ENCODE peak calls at places on chromosomes 7 and 10, in four cellular contexts. O is endothelial cell of umbilical vein, Q is A549, C is fibroblast of lung. E is an unnamed sample.

GRCh38 chr7:27661776-27662489 is 750 bp downstream of the HIBADH start:
- DNase-seq in C (peak; percentile 28), Q (peak; percentile 45), O (no peak), E (no peak)

GRCh38 chr7:50864694-50865093 is 82.0 kb upstream of the GRB10 start:
- DNase-seq in Q (no peak), C (no peak), O (no peak), E (peak; percentile 20)

GRCh38 chr10:23081156-23081833 is 14.1 kb upstream of the MSRB2 start:
- DNase-seq in C (peak; percentile 53), O (no peak), Q (no peak), E (no peak)

GRCh38 chr7:157651366-157652160 is 314.8 kb downstream of the DNAJB6 start:
- DNase-seq in Q (no peak), O (no peak), C (no peak), E (no peak)

GRCh38 chr7:121298831-121299239 is 30.0 kb upstream of the WNT16 start:
- DNase-seq in O (no peak), C (no peak), Q (no peak), E (no peak)

GRCh38 chr7:150945171-150945852 is 32.8 kb downstream of the KCNH2 start:
- DNase-seq in O (no peak), Q (no peak), C (no peak), E (no peak)

GRCh38 chr7:75737856-75738603 is 711 bp downstream of the HIP1 start:
- DNase-seq in O (no peak), Q (no peak), C (no peak), E (peak; percentile 29)

GRCh38 chr7:157874870-157875229 is 538.0 kb downstream of the DNAJB6 start:
- DNase-seq in C (no peak), Q (no peak), O (no peak), E (no peak)

GRCh38 chr7:44964384-44964830 is 14.4 kb downstream of the MYO1G start:
- DNase-seq in C (no peak), Q (peak; percentile 36), O (peak; percentile 11), E (peak; percentile 57)

GRCh38 chr7:34145603-34146002 is 240.3 kb downstream of the BMPER start:
- DNase-seq in C (no peak), Q (no peak), O (no peak), E (no peak)

GRCh38 chr7:30755384-30756154 is 3.6 kb downstream of the INMT start:
- DNase-seq in Q (no peak), C (peak; percentile 65), O (no peak), E (no peak)

GRCh38 chr10:49752584-49752983 is 9.5 kb downstream of the OGDHL start:
- DNase-seq in C (no peak), Q (no peak), O (no peak), E (no peak)

GRCh38 chr7:107170051-107170661 is 1.4 kb downstream of the HBP1 start:
- DNase-seq in O (no peak), C (no peak), Q (no peak), E (no peak)

GRCh38 chr10:99520804-99521473 is 11.8 kb upstream of the NKX2-3 start:
- DNase-seq in O (no peak), Q (no peak), C (no peak), E (no peak)

GRCh38 chr10:69803809-69804208 is 2.1 kb downstream of the COL13A1 start:
- DNase-seq in C (peak; percentile 18), O (no peak), Q (no peak), E (no peak)

GRCh38 chr7:92527300-92528187 is 776 bp downstream of the PEX1 start:
- DNase-seq in Q (peak; percentile 65), O (peak; percentile 72), C (peak; percentile 62), E (peak; percentile 65)

GRCh38 chr10:129274928-129275474 is 192.0 kb upstream of the MGMT start:
- DNase-seq in O (no peak), C (no peak), Q (no peak), E (peak; percentile 79)

GRCh38 chr10:133158756-133159610 is 1.0 kb upstream of the KNDC1 start:
- DNase-seq in Q (peak; percentile 50), O (no peak), C (no peak), E (peak; percentile 33)

GRCh38 chr10:33376976-33377657 is 42.6 kb upstream of the NRP1 start:
- DNase-seq in Q (peak; percentile 5), C (peak; percentile 81), O (peak; percentile 50), E (no peak)

DNA sequence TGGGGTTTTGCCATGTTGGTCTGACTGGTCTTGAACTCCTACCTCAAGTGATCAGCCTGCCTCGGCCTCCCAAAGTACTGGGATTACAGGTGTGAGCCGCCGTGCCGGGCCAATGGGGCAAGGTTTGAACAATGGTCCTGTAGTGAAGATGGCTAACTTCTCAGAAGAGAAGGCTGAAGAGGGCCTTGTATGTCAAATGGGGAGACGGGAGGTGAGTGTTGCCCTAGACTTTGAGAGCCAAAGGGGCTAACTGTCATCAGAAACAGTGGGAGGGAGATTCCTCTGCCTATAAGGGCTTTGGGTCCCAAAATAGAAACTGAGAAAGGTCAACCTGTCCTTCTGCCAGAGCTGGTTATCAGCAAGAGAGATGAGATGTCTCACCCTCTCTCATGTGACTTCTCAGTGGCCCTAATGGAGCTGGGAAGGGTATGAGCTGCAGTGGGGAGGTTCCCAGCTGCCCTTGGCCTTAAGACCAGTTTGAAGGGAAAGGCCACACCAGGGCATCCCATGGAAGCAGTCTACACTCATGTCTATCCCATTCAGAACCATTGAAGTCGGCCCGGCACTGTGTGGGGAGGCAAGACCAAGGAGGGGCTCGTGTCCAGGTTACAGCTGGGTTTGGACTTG is 1.3 kb upstream of the SAMD8 start:
- DNase-seq in C (no peak), Q (no peak), O (no peak), E (no peak)
- H3K4me3 ChIP-seq in C (no peak overlapping the region), Q (no peak overlapping the region), O (no peak overlapping the region), E (no peak overlapping the region)

DNA sequence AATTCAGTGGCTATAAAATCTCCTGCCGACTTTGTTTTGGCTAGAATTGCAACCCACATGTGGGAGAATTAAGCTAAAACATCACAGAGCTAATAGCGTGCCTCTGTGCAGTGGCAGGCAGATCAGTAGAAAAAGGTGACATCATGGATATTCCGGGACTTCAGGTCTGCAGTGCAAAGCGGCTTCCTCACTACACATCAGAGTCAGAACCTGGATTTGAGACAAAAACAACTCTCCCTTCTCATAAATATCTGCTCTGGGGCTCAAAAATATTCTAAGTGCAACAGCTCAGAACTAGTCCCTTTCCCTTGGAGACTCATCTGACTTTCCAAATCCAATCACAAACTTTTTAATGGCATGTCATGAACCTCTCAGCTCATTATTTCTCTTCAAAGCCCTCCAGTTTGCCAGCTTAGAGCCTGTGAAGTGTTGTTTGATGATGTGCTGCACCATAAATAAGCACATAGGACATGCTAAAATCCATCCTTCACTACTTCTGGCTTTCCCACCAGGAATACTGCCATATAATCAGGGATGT is 337.1 kb downstream of the RNLS start:
- DNase-seq in Q (no peak), C (peak; percentile 61), O (peak; percentile 24), E (no peak)
- H3K4me2 ChIP-seq in Q (no peak overlapping the region), C (peak overlapping the region; percentile 53), O (no peak overlapping the region), E (no peak overlapping the region)

GRCh38 chr7:74191231-74191630 is 17.1 kb downstream of the EIF4H start:
- DNase-seq in Q (no peak), O (no peak), C (no peak), E (no peak)
- H3K4me3 ChIP-seq in Q (no peak overlapping the region), O (no peak overlapping the region), C (no peak overlapping the region), E (no peak overlapping the region)

GRCh38 chr7:194996-195829 is 2.8 kb downstream of the FAM20C start:
- DNase-seq in O (no peak), C (peak; percentile 71), Q (no peak), E (peak; percentile 22)
- H3K4me2 ChIP-seq in O (peak overlapping the region; percentile 87), C (peak overlapping the region; percentile 60), Q (peak overlapping the region; percentile 96), E (peak overlapping the region; percentile 75)

DNA sequence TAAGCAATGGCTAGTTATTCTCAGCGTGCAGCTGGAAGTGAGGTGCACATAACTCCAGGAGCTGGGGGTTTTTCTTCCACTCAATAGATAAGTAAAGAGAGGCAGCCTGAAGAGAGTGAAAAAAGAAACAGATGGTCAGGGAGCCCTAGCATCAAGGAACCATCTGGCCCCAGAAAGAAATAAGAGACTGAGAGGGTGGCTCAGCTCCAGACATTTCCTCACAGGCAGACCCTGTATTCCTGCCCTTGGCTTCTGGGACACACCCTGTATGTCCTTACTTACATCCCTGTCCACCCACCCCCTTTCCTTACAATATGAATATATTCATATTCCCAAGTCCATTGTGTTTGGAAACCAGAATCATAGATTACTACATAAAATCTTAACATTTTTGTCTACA is 21.0 kb upstream of the SLC35G1 start:
- DNase-seq in C (peak; percentile 9), O (no peak), Q (no peak), E (no peak)
- H3K4me3 ChIP-seq in C (no peak overlapping the region), O (no peak overlapping the region), Q (no peak overlapping the region), E (no peak overlapping the region)

GRCh38 chr7:5552123-5552522 is 128.5 kb upstream of the TNRC18 start:
- DNase-seq in O (no peak), C (no peak), Q (no peak), E (no peak)

GRCh38 chr7:5550831-5551230 is 127.2 kb upstream of the TNRC18 start:
- DNase-seq in Q (no peak), C (no peak), O (no peak), E (peak; percentile 83)

GRCh38 chr7:5557920-5558401 is 134.3 kb upstream of the TNRC18 start:
- DNase-seq in O (no peak), Q (no peak), C (peak; percentile 25), E (no peak)

GRCh38 chr7:5553298-5553877 is 129.8 kb upstream of the TNRC18 start:
- DNase-seq in C (no peak), O (no peak), Q (peak; percentile 73), E (no peak)

DNA sequence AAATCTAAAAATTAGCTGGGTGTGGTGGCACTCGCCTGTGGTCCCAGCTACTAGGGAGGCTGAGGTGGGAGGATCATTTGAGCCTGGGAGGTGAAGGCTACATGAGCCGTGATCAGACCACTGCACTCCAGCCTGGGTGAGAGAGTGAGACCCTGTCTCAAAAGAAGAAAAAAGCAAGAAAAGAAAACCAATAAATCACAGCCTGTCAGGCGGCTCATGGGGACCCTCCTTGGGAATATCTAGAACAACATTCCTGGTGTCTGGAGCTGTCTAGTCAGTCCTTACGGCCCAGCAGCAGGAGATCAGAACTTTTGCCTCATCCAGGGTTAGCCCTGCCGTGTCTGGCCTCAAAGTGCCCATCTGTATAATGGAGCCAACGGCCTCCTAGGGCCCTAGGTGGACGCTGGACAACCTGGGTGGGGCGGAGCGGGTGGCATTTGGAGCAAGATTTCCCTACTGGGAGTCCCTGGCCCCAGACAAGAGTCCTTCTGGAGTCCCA is 130.7 kb upstream of the TNRC18 start:
- DNase-seq in O (no peak), Q (no peak), C (no peak), E (peak; percentile 39)
- H3K4me2 ChIP-seq in O (no peak overlapping the region), Q (peak overlapping the region; percentile 90), C (peak overlapping the region; percentile 75), E (no peak overlapping the region)

DNA sequence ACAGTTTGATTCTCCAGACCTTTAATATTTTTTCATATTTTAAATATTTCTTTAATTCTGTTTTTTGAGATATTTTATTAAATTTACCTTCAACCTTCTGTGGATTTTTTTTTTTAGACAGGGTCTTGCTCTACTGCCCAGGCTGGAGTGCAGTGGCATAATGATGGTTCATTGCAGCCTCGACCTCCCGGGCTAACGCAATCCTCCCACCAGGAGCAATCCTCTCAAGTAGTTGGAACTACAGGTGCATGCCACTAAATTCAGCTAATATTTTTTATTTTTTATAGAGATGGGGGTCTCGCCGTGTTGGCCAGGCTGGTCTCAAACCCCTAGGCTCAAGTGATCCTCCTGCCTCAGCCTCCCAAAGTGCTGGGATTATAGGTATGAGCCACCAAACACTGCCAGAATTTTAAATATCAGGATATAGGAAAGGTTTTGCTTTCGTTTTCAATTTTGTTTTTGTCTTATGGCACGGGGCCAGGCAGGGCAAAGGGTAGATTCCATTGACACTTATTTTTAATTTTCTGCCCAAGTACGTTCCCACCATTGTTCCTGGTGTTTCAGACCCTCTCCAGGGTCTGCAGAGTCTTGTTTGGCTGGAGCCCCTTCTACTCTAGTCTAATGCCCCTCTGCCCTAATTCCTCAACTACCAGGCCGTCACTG is 1.2 kb downstream of the TACC2 start:
- DNase-seq in C (no peak), Q (no peak), O (peak; percentile 54), E (no peak)
- H3K4me3 ChIP-seq in C (no peak overlapping the region), Q (no peak overlapping the region), O (no peak overlapping the region), E (no peak overlapping the region)

GRCh38 chr7:36045275-36045674 is 107.8 kb upstream of the EEPD1 start:
- DNase-seq in O (peak; percentile 51), C (peak; percentile 83), Q (no peak), E (no peak)
- H3K4me2 ChIP-seq in O (no peak overlapping the region), C (no peak overlapping the region), Q (no peak overlapping the region), E (no peak overlapping the region)

E was measured in mesendoderm.